ENCODE peak calls at places on chromosomes 11 and 22, in nine cellular contexts. G is ovary, W is nucleus accumbens, S is NCI-H1930, X is ACHN, I is smooth muscle cell of the brain vasculature, O is T-helper 2 cell, N is T follicular helper cell, J is vagina. Q is an unnamed sample.

GRCh38 chr11:132430352-132431091 is 1060.1 kb downstream of the NTM start:
- DNase-seq in G (no peak), W (no peak), S (peak; percentile 24), X (no peak), I (no peak), O (no peak), N (no peak), J (no peak), Q (no peak)

GRCh38 chr11:113806403-113806802 is 26.8 kb downstream of the CLDN25 start:
- DNase-seq in G (no peak), W (no peak), S (peak; percentile 3), X (peak; percentile 29), I (no peak), O (no peak), N (no peak), J (no peak), Q (peak; percentile 53)

GRCh38 chr22:32023251-32023827 is 19.7 kb upstream of the SLC5A1 start:
- DNase-seq in G (no peak), W (no peak), S (no peak), X (no peak), I (no peak), O (no peak), N (no peak), J (no peak), Q (no peak)

GRCh38 chr22:36192601-36193000 is 9.0 kb downstream of the APOL4 start:
- DNase-seq in G (no peak), W (no peak), S (no peak), X (no peak), I (no peak), O (no peak), N (no peak), J (no peak), Q (peak; percentile 36)

GRCh38 chr22:46355996-46356471 is 20.5 kb downstream of the TRMU start:
- DNase-seq in G (no peak), W (no peak), S (no peak), X (no peak), I (no peak), O (no peak), N (no peak), J (no peak), Q (no peak)

GRCh38 chr11:83349371-83349770 is 63.2 kb upstream of the CCDC90B start:
- DNase-seq in G (no peak), W (no peak), S (no peak), X (no peak), I (no peak), O (no peak), N (no peak), J (no peak), Q (no peak)

GRCh38 chr11:41779401-41779960 is 320.0 kb upstream of the LRRC4C start:
- DNase-seq in G (no peak), W (no peak), S (no peak), X (no peak), I (no peak), O (no peak), N (no peak), J (no peak), Q (no peak)

GRCh38 chr11:75346912-75347647 is 4.4 kb downstream of the ARRB1 start:
- DNase-seq in G (peak; percentile 52), W (no peak), S (no peak), X (no peak), I (no peak), O (no peak), N (no peak), J (no peak), Q (peak; percentile 59)

GRCh38 chr11:3609416-3610265 is 32.2 kb downstream of the ART5 start:
- DNase-seq in G (no peak), W (no peak), S (peak; percentile 45), X (peak; percentile 39), I (peak; percentile 10), O (no peak), N (no peak), J (no peak), Q (peak; percentile 65)

GRCh38 chr22:43862074-43862881 is at the start of gene SULT4A1:
- DNase-seq in G (peak; percentile 47), W (peak; percentile 21), S (peak; percentile 79), X (peak; percentile 17), I (no peak), O (no peak), N (no peak), J (no peak), Q (peak; percentile 37)

GRCh38 chr11:112297248-112297866 is 36.7 kb upstream of the PLET1 start:
- DNase-seq in G (no peak), W (no peak), S (no peak), X (no peak), I (no peak), O (peak; percentile 30), N (no peak), J (no peak), Q (no peak)

GRCh38 chr11:26951849-26952515 is 41.9 kb upstream of the FIBIN start:
- DNase-seq in G (no peak), W (no peak), S (no peak), X (no peak), I (no peak), O (no peak), N (no peak), J (no peak), Q (no peak)

GRCh38 chr11:107719062-107719461 is 7.2 kb upstream of the SLN start:
- DNase-seq in G (no peak), W (peak; percentile 20), S (no peak), X (no peak), I (no peak), O (no peak), N (no peak), J (no peak), Q (no peak)

GRCh38 chr22:16699336-16699735 is 106.7 kb upstream of the CCT8L2 start:
- DNase-seq in G (no peak), W (no peak), S (no peak), X (no peak), I (no peak), O (no peak), N (no peak), J (no peak), Q (no peak)

GRCh38 chr11:68840661-68841653 is 759 bp downstream of the CPT1A start:
- DNase-seq in G (peak; percentile 74), W (peak; percentile 9), S (no peak), X (peak; percentile 50), I (no peak), O (no peak), N (no peak), J (no peak), Q (peak; percentile 53)

GRCh38 chr11:65439331-65440181 is 17.0 kb downstream of the NEAT1 start:
- DNase-seq in G (no peak), W (no peak), S (no peak), X (no peak), I (no peak), O (no peak), N (no peak), J (no peak), Q (peak; percentile 73)

GRCh38 chr11:3109921-3110706 is 52.9 kb upstream of the CARS1 start:
- DNase-seq in G (peak; percentile 24), W (no peak), S (peak; percentile 18), X (peak; percentile 28), I (no peak), O (no peak), N (no peak), J (no peak), Q (peak; percentile 39)

GRCh38 chr11:118051611-118052461 is 25.0 kb upstream of the TMPRSS4 start:
- DNase-seq in G (no peak), W (no peak), S (no peak), X (no peak), I (no peak), O (peak; percentile 88), N (peak; percentile 70), J (peak; percentile 88), Q (no peak)

GRCh38 chr11:27209562-27210005 is 153.4 kb downstream of the CCDC34 start:
- DNase-seq in G (no peak), W (no peak), S (peak; percentile 28), X (peak; percentile 78), I (no peak), O (no peak), N (no peak), J (no peak), Q (peak; percentile 84)

GRCh38 chr11:130592056-130592455 is 143.6 kb downstream of the ADAMTS15 start:
- DNase-seq in G (no peak), W (no peak), S (no peak), X (peak; percentile 30), I (no peak), O (no peak), N (no peak), J (no peak), Q (no peak)

GRCh38 chr11:8777907-8778767 is 95.5 kb downstream of the RPL27A start:
- DNase-seq in G (peak; percentile 78), W (no peak), S (no peak), X (no peak), I (no peak), O (no peak), N (no peak), J (no peak), Q (peak; percentile 50)

GRCh38 chr11:65814131-65814959 is 19.4 kb upstream of the SNX32 start:
- DNase-seq in G (no peak), W (no peak), S (no peak), X (no peak), I (no peak), O (no peak), N (no peak), J (no peak), Q (peak; percentile 22)

GRCh38 chr22:23033116-23033905 is 37.0 kb upstream of the GNAZ start:
- DNase-seq in G (no peak), W (no peak), S (no peak), X (no peak), I (no peak), O (no peak), N (no peak), J (no peak), Q (no peak)

GRCh38 chr11:11843233-11843632 is 1.5 kb downstream of the USP47 start:
- DNase-seq in G (no peak), W (no peak), S (no peak), X (peak; percentile 44), I (no peak), O (peak; percentile 21), N (no peak), J (no peak), Q (peak; percentile 90)

GRCh38 chr11:111308140-111308539 is 9.8 kb downstream of the POU2AF3 start:
- DNase-seq in G (no peak), W (no peak), S (no peak), X (peak; percentile 4), I (no peak), O (no peak), N (no peak), J (no peak), Q (no peak)

GRCh38 chr11:77136074-77136473 is 8.0 kb downstream of the MYO7A start:
- DNase-seq in G (no peak), W (no peak), S (no peak), X (no peak), I (no peak), O (no peak), N (no peak), J (no peak), Q (peak; percentile 54)

GRCh38 chr22:50136431-50137047 is 34.0 kb upstream of the PANX2 start:
- DNase-seq in G (no peak), W (no peak), S (no peak), X (no peak), I (no peak), O (no peak), N (no peak), J (no peak), Q (no peak)

GRCh38 chr22:18000441-18001039 is 23.8 kb downstream of the MICAL3 start:
- DNase-seq in G (peak; percentile 61), W (no peak), S (no peak), X (no peak), I (no peak), O (peak; percentile 41), N (no peak), J (no peak), Q (no peak)